ENCODE peak calls at places on chromosome 22, in five cellular contexts. S is thoracic aorta, K is lung, M is hepatocyte, L is body of pancreas. H is an unnamed sample.

GRCh38 chr22:47593291-47593690 is 830.8 kb downstream of the TBC1D22A start:
- DNase-seq in S (no peak), K (no peak), M (no peak), L (no peak), H (no peak)

GRCh38 chr22:24170189-24170588 is 11.1 kb upstream of the SUSD2 start:
- DNase-seq in S (no peak), K (no peak), M (no peak), L (no peak), H (no peak)

GRCh38 chr22:17930455-17931313 is 93.7 kb downstream of the MICAL3 start:
- DNase-seq in S (no peak), K (no peak), M (no peak), L (no peak), H (no peak)

GRCh38 chr22:44622147-44622427 is 79.9 kb upstream of the PRR5 start:
- DNase-seq in S (no peak), K (no peak), M (no peak), L (no peak), H (no peak)

GRCh38 chr22:17733484-17733883 is 40.8 kb downstream of the BID start:
- DNase-seq in S (no peak), K (no peak), M (no peak), L (no peak), H (no peak)

GRCh38 chr22:40491990-40492631 is 121.7 kb downstream of the SGSM3 start:
- DNase-seq in S (no peak), K (no peak), M (no peak), L (no peak), H (no peak)

GRCh38 chr22:23534201-23534850 is 45.8 kb downstream of the IGLL1 start:
- DNase-seq in S (no peak), K (no peak), M (no peak), L (no peak), H (no peak)

GRCh38 chr22:39290724-39291161 is 28.7 kb downstream of the RPL3 start:
- DNase-seq in S (no peak), K (no peak), M (peak; percentile 75), L (peak; percentile 97), H (no peak)

GRCh38 chr22:44648821-44649566 is 53.0 kb upstream of the PRR5 start:
- DNase-seq in S (no peak), K (no peak), M (peak; percentile 74), L (no peak), H (peak; percentile 48)

GRCh38 chr22:24437091-24437490 is 9.7 kb downstream of the ADORA2A start:
- DNase-seq in S (no peak), K (no peak), M (no peak), L (no peak), H (no peak)

GRCh38 chr22:45335021-45335818 is 25.5 kb downstream of the FAM118A start:
- DNase-seq in S (no peak), K (no peak), M (no peak), L (no peak), H (no peak)

GRCh38 chr22:24566899-24567511 is 11.2 kb downstream of the SNRPD3 start:
- DNase-seq in S (no peak), K (no peak), M (no peak), L (no peak), H (no peak)

GRCh38 chr22:29400576-29400975 is 12.2 kb upstream of the AP1B1 start:
- DNase-seq in S (no peak), K (no peak), M (no peak), L (no peak), H (no peak)

GRCh38 chr22:32685527-32685926 is 116.0 kb upstream of the TIMP3 start:
- DNase-seq in S (no peak), K (no peak), M (no peak), L (no peak), H (no peak)

GRCh38 chr22:44931766-44932165 is 78.0 kb downstream of the PHF21B start:
- DNase-seq in S (no peak), K (no peak), M (no peak), L (no peak), H (no peak)

GRCh38 chr22:45460288-45461109 is 42.2 kb upstream of the FBLN1 start:
- DNase-seq in S (no peak), K (no peak), M (peak; percentile 82), L (peak; percentile 21), H (peak; percentile 31)

GRCh38 chr22:28171135-28171534 is 252.1 kb upstream of the PITPNB start:
- DNase-seq in S (no peak), K (no peak), M (no peak), L (no peak), H (no peak)

GRCh38 chr22:40407021-40407761 is 36.8 kb downstream of the SGSM3 start:
- DNase-seq in S (no peak), K (no peak), M (no peak), L (no peak), H (no peak)

GRCh38 chr22:36641902-36642640 is 61.5 kb downstream of the CACNG2 start:
- DNase-seq in S (no peak), K (no peak), M (peak; percentile 19), L (no peak), H (no peak)

GRCh38 chr22:46052801-46053562 is 76.0 kb upstream of the WNT7B start:
- DNase-seq in S (no peak), K (peak; percentile 58), M (no peak), L (peak; percentile 78), H (peak; percentile 71)

GRCh38 chr22:25153961-25154685 is 45.5 kb upstream of the CRYBB3 start:
- DNase-seq in S (peak; percentile 39), K (peak; percentile 84), M (peak; percentile 60), L (peak; percentile 76), H (peak; percentile 78)

GRCh38 chr22:45268167-45268957 is 16.4 kb upstream of the UPK3A start:
- DNase-seq in S (no peak), K (no peak), M (peak; percentile 78), L (peak; percentile 50), H (no peak)

GRCh38 chr22:44702479-44703219 is 645 bp downstream of the PRR5 start:
- DNase-seq in S (no peak), K (no peak), M (peak; percentile 81), L (peak; percentile 55), H (peak; percentile 47)

GRCh38 chr22:27800250-27801131 is 1.1 kb downstream of the MN1 start:
- DNase-seq in S (no peak), K (no peak), M (no peak), L (no peak), H (no peak)

GRCh38 chr22:17430298-17430900 is 61.1 kb downstream of the CECR2 start:
- DNase-seq in S (no peak), K (no peak), M (peak; percentile 23), L (no peak), H (no peak)

GRCh38 chr22:36406139-36406538 is 18.4 kb upstream of the MYH9 start:
- DNase-seq in S (no peak), K (no peak), M (no peak), L (no peak), H (no peak)

GRCh38 chr22:44669725-44670027 is 32.3 kb upstream of the PRR5 start:
- DNase-seq in S (no peak), K (no peak), M (no peak), L (no peak), H (no peak)

GRCh38 chr22:25492162-25492561 is 72.3 kb upstream of the GRK3 start:
- DNase-seq in S (no peak), K (no peak), M (no peak), L (no peak), H (no peak)

GRCh38 chr22:24992946-24993345 is 40.4 kb downstream of the KIAA1671 start:
- DNase-seq in S (no peak), K (no peak), M (no peak), L (no peak), H (no peak)

GRCh38 chr22:46763051-46763705 is 728 bp downstream of the TBC1D22A start:
- DNase-seq in S (no peak), K (no peak), M (no peak), L (no peak), H (no peak)

GRCh38 chr22:35743466-35743865 is 25.8 kb downstream of the APOL5 start:
- DNase-seq in S (no peak), K (no peak), M (no peak), L (no peak), H (no peak)

GRCh38 chr22:23759566-23759965 is 3.2 kb upstream of the C22orf15 start:
- DNase-seq in S (no peak), K (no peak), M (no peak), L (no peak), H (no peak)

GRCh38 chr22:44729391-44730012 is 22.9 kb upstream of the ARHGAP8 start:
- DNase-seq in S (no peak), K (peak; percentile 43), M (peak; percentile 68), L (no peak), H (no peak)

GRCh38 chr22:36144886-36145541 is 15.5 kb downstream of the APOL3 start:
- DNase-seq in S (no peak), K (peak; percentile 67), M (peak; percentile 82), L (peak; percentile 64), H (peak; percentile 40)

GRCh38 chr22:43218786-43219185 is 31.9 kb upstream of the TTLL12 start:
- DNase-seq in S (no peak), K (no peak), M (no peak), L (no peak), H (no peak)
- H3K4me3 ChIP-seq in S (no peak overlapping the region), K (no peak overlapping the region), M (no peak overlapping the region), L (no peak overlapping the region), H (no peak overlapping the region)

GRCh38 chr22:37880668-37881440 is 25.2 kb upstream of the MICALL1 start:
- DNase-seq in S (no peak), K (no peak), M (no peak), L (no peak), H (no peak)

GRCh38 chr22:37887610-37888378 is 18.3 kb upstream of the MICALL1 start:
- DNase-seq in S (no peak), K (peak; percentile 49), M (no peak), L (no peak), H (peak; percentile 36)

GRCh38 chr22:37884420-37884819 is 21.7 kb upstream of the MICALL1 start:
- DNase-seq in S (no peak), K (no peak), M (no peak), L (no peak), H (no peak)
- H3K4me1 ChIP-seq in S (peaks cover 10% of the 10 kb centered on the region), K (peaks cover 2% of the 10 kb centered on the region), M (no peaks in the 10 kb centered on the region), L (peaks cover 6% of the 10 kb centered on the region), H (no peaks in the 10 kb centered on the region)

GRCh38 chr22:33917744-33918406 is 2.4 kb downstream of the LARGE1 start:
- DNase-seq in S (no peak), K (no peak), M (peak; percentile 37), L (no peak), H (no peak)
- TF ChIP-seq CTCF in S (no peak), K (no peak), M (peak; percentile 29), L (no peak), H (no peak)

DNA sequence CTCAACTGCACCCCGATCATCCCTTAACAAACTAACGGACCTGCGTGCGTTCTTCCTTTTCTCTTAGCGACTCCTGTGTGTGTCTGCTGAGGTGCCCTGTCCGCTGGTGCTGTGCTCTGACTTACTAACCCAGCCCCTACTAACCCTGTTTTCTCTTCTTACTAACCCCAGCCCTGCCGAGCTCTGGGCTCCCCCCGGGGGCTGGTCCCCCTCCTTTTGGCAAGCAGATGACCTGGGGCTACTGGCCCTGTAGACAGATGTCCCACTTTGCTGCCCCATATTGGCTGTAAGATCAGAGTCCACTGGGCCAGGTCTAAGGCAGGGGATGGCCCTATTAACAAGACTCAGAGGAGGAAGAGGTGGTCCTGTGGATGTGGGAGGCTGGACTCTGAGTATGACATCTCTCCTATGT is 14.7 kb downstream of the MIAT start:
- DNase-seq in S (no peak), K (no peak), M (no peak), L (no peak), H (peak; percentile 21)
- H3K4me3 ChIP-seq in S (peak overlapping the region; percentile 85), K (no peak overlapping the region), M (no peak overlapping the region), L (no peak overlapping the region), H (no peak overlapping the region)